ENCODE peak calls at places on chromosomes 2 and 18, in eight cellular contexts. One of them, this sample, is unnamed.

GRCh38 chr2:237494066-237494465 is 7.0 kb downstream of the MLPH start:
- DNase-seq in CD8-positive, alpha-beta T cell: no peak
- DNase-seq in MM.1S: no peak
- DNase-seq in lung: no peak
- DNase-seq in testis: no peak
- DNase-seq in mesendoderm: no peak
- DNase-seq in IMR-90: no peak
- DNase-seq in cardiac muscle cell: no peak
- DNase-seq in this sample: no peak

GRCh38 chr18:50287028-50287440 is 458 bp downstream of the CXXC1 start:
- DNase-seq in IMR-90: no peak
- DNase-seq in cardiac muscle cell: no peak
- DNase-seq in testis: no peak
- DNase-seq in lung: no peak
- DNase-seq in CD8-positive, alpha-beta T cell: no peak
- DNase-seq in mesendoderm: no peak
- DNase-seq in MM.1S: no peak
- DNase-seq in this sample: no peak

GRCh38 chr2:207416111-207416510 is 113.7 kb upstream of the CREB1 start:
- DNase-seq in IMR-90: no peak
- DNase-seq in mesendoderm: no peak
- DNase-seq in CD8-positive, alpha-beta T cell: no peak
- DNase-seq in cardiac muscle cell: no peak
- DNase-seq in testis: no peak
- DNase-seq in lung: no peak
- DNase-seq in MM.1S: no peak
- DNase-seq in this sample: no peak

GRCh38 chr2:220959391-220959802 is 612.7 kb downstream of the EPHA4 start:
- DNase-seq in mesendoderm: no peak
- DNase-seq in testis: no peak
- DNase-seq in CD8-positive, alpha-beta T cell: no peak
- DNase-seq in MM.1S: no peak
- DNase-seq in lung: no peak
- DNase-seq in cardiac muscle cell: no peak
- DNase-seq in IMR-90: peak
- DNase-seq in this sample: peak

GRCh38 chr2:126766295-126766694 is 110.3 kb downstream of the GYPC start:
- DNase-seq in lung: no peak
- DNase-seq in IMR-90: no peak
- DNase-seq in testis: no peak
- DNase-seq in CD8-positive, alpha-beta T cell: no peak
- DNase-seq in MM.1S: no peak
- DNase-seq in mesendoderm: no peak
- DNase-seq in cardiac muscle cell: no peak
- DNase-seq in this sample: no peak

GRCh38 chr2:234438322-234438977 is 58.4 kb downstream of the ARL4C start:
- DNase-seq in mesendoderm: no peak
- DNase-seq in testis: no peak
- DNase-seq in lung: no peak
- DNase-seq in MM.1S: no peak
- DNase-seq in CD8-positive, alpha-beta T cell: no peak
- DNase-seq in cardiac muscle cell: no peak
- DNase-seq in IMR-90: no peak
- DNase-seq in this sample: no peak

GRCh38 chr2:34787341-34787740 is 1188.2 kb upstream of the FAM98A start:
- DNase-seq in cardiac muscle cell: no peak
- DNase-seq in MM.1S: no peak
- DNase-seq in CD8-positive, alpha-beta T cell: no peak
- DNase-seq in mesendoderm: no peak
- DNase-seq in testis: no peak
- DNase-seq in lung: no peak
- DNase-seq in IMR-90: no peak
- DNase-seq in this sample: no peak

GRCh38 chr2:240291337-240291751 is 144.1 kb upstream of the GPC1 start:
- DNase-seq in MM.1S: no peak
- DNase-seq in CD8-positive, alpha-beta T cell: no peak
- DNase-seq in mesendoderm: no peak
- DNase-seq in testis: no peak
- DNase-seq in cardiac muscle cell: no peak
- DNase-seq in lung: no peak
- DNase-seq in IMR-90: no peak
- DNase-seq in this sample: no peak

GRCh38 chr2:225103737-225104141 is 61.5 kb upstream of the DOCK10 start:
- DNase-seq in cardiac muscle cell: no peak
- DNase-seq in CD8-positive, alpha-beta T cell: no peak
- DNase-seq in mesendoderm: no peak
- DNase-seq in lung: no peak
- DNase-seq in MM.1S: no peak
- DNase-seq in IMR-90: peak
- DNase-seq in testis: no peak
- DNase-seq in this sample: no peak

GRCh38 chr2:24863636-24864035 is 56.4 kb downstream of the ADCY3 start:
- DNase-seq in cardiac muscle cell: no peak
- DNase-seq in IMR-90: peak
- DNase-seq in mesendoderm: peak
- DNase-seq in MM.1S: no peak
- DNase-seq in testis: no peak
- DNase-seq in CD8-positive, alpha-beta T cell: no peak
- DNase-seq in lung: no peak
- DNase-seq in this sample: no peak

GRCh38 chr18:67854340-67854739 is 337.8 kb upstream of the DSEL start:
- DNase-seq in testis: no peak
- DNase-seq in cardiac muscle cell: no peak
- DNase-seq in MM.1S: no peak
- DNase-seq in mesendoderm: no peak
- DNase-seq in lung: no peak
- DNase-seq in IMR-90: peak
- DNase-seq in CD8-positive, alpha-beta T cell: no peak
- DNase-seq in this sample: no peak

GRCh38 chr2:218720048-218721041 is 9.7 kb downstream of the TTLL4 start:
- DNase-seq in testis: no peak
- DNase-seq in IMR-90: no peak
- DNase-seq in mesendoderm: no peak
- DNase-seq in CD8-positive, alpha-beta T cell: no peak
- DNase-seq in lung: no peak
- DNase-seq in MM.1S: no peak
- DNase-seq in cardiac muscle cell: no peak
- DNase-seq in this sample: no peak
- H3K27ac ChIP-seq in testis: no peak
- H3K27ac ChIP-seq in IMR-90: no peak
- H3K27ac ChIP-seq in mesendoderm: no peak
- H3K27ac ChIP-seq in CD8-positive, alpha-beta T cell: no peak
- H3K27ac ChIP-seq in lung: no peak
- H3K27ac ChIP-seq in MM.1S: no peak
- H3K27ac ChIP-seq in cardiac muscle cell: no peak
- H3K27ac ChIP-seq in this sample: no peak

DNA sequence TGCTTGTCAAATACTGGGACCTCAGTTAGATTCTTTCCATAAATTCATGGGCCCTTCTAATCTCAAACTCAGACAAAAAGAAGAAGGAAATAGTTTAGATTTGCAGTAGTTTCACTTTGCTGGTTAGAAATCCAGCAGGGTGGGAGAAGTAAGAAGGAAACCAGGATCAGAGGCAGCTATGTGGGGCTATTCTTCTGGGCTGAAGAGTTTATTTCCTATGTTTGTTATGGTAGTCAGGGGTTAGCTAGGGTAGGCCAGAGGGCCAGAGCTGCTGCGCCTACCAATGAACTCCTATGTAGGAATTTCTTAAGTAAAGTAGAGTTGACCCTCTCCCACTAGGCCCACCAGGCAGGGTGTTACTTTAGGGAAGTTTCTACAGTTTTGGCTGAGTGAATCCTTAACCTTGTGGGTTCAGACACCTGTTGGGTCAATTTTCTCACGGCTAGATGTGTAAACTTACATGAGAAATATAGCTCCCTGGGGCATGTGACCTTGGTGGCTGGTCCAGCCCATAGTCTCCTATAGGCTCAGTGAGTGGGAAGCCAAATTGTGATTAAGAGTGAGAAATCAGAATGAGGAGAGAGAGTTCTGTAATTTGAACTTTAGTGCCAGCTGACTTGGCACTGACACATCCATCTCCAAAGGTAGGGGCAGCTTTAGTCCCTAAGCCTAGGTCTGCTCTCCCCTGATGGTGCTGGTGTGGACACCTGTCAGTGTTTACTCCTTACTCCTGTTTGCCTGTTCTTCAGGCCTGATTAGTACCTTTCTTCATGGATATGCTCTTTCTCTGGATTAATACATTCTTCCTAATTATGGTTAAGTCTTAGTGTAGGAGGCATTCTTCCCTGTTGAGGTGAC is 177.0 kb downstream of the DYSF start:
- DNase-seq in cardiac muscle cell: no peak
- DNase-seq in testis: no peak
- DNase-seq in MM.1S: no peak
- DNase-seq in mesendoderm: no peak
- DNase-seq in CD8-positive, alpha-beta T cell: no peak
- DNase-seq in IMR-90: no peak
- DNase-seq in lung: no peak
- DNase-seq in this sample: no peak
- H3K27ac ChIP-seq in cardiac muscle cell: no peak
- H3K27ac ChIP-seq in testis: no peak
- H3K27ac ChIP-seq in MM.1S: no peak
- H3K27ac ChIP-seq in mesendoderm: no peak
- H3K27ac ChIP-seq in CD8-positive, alpha-beta T cell: no peak
- H3K27ac ChIP-seq in IMR-90: no peak
- H3K27ac ChIP-seq in lung: no peak
- H3K27ac ChIP-seq in this sample: no peak

DNA sequence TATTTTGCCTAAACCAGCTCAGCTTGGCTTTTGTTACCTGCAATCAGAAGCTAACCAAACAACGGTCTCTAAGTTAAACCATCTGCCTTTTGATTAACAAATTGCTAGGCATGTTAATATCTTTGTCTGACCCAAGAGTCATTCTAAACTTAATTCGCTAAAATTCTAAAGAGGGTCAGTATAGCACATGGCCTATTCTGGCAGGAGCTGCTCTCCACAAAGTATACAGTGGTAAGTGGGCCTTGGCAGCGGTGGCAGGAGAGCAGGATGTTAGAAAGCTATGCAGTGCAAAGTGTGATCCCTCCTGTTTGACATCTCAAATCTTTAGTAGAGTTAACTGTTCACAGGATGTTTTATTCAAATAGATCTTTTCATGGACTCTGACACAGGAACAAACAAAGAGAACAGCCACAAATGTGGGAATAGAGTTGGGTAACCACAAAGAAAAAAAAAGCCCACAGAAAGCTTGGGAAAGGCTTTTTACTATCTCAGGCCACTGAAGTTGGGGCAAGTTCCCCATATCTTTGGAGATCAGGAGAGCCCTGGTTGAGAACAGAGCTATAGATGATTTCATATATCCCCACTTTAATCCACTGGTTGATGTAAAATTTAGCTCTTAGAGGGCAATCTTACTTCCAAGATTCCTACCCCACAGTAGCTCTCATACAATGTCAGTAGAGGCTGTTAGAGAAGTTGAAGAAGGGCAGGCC is 10.6 kb downstream of the CFAP210 start:
- DNase-seq in MM.1S: no peak
- DNase-seq in cardiac muscle cell: no peak
- DNase-seq in CD8-positive, alpha-beta T cell: no peak
- DNase-seq in mesendoderm: no peak
- DNase-seq in lung: no peak
- DNase-seq in IMR-90: no peak
- DNase-seq in testis: no peak
- DNase-seq in this sample: no peak
- H3K27ac ChIP-seq in MM.1S: no peak
- H3K27ac ChIP-seq in cardiac muscle cell: no peak
- H3K27ac ChIP-seq in CD8-positive, alpha-beta T cell: no peak
- H3K27ac ChIP-seq in mesendoderm: no peak
- H3K27ac ChIP-seq in lung: no peak
- H3K27ac ChIP-seq in IMR-90: no peak
- H3K27ac ChIP-seq in testis: no peak
- H3K27ac ChIP-seq in this sample: no peak

GRCh38 chr2:112648081-112648480 is 2.3 kb downstream of the SLC20A1 start:
- DNase-seq in mesendoderm: no peak
- DNase-seq in cardiac muscle cell: no peak
- DNase-seq in IMR-90: no peak
- DNase-seq in CD8-positive, alpha-beta T cell: no peak
- DNase-seq in testis: no peak
- DNase-seq in MM.1S: no peak
- DNase-seq in lung: no peak
- DNase-seq in this sample: no peak
- H3K27ac ChIP-seq in mesendoderm: no peak
- H3K27ac ChIP-seq in cardiac muscle cell: no peak
- H3K27ac ChIP-seq in IMR-90: no peak
- H3K27ac ChIP-seq in CD8-positive, alpha-beta T cell: no peak
- H3K27ac ChIP-seq in testis: no peak
- H3K27ac ChIP-seq in MM.1S: no peak
- H3K27ac ChIP-seq in lung: no peak
- H3K27ac ChIP-seq in this sample: no peak